ENCODE peak calls at places on chromosomes 12 and 14, in five cellular contexts. T, L, K, S and N are unnamed samples. For H3K4me1, the result is how much of the 10 kb centered on the place peaks cover.

GRCh38 chr14:101893759-101894158 is 70.6 kb upstream of the DYNC1H1 start:
- DNase-seq in K (no peak), S (no peak), L (no peak), T (no peak), N (no peak)

GRCh38 chr14:99058542-99058941 is 213.5 kb downstream of the BCL11B start:
- DNase-seq in S (no peak), T (no peak), L (no peak), K (no peak), N (no peak)

GRCh38 chr12:64088431-64089349 is 133.4 kb downstream of the KICS2 start:
- DNase-seq in K (no peak), L (no peak), T (peak), S (no peak), N (peak)

GRCh38 chr14:71526388-71526787 is 405.8 kb upstream of the RGS6 start:
- DNase-seq in S (no peak), L (no peak), K (no peak), T (no peak), N (no peak)

GRCh38 chr12:20549115-20549719 is 145.9 kb upstream of the SLCO1C1 start:
- DNase-seq in S (no peak), K (no peak), L (no peak), T (no peak), N (no peak)

GRCh38 chr12:126509587-126509986 is 1444.4 kb downstream of the AACS start:
- DNase-seq in L (no peak), T (no peak), K (no peak), S (no peak), N (no peak)

GRCh38 chr12:10304161-10304574 is 3.5 kb upstream of the KLRD1 start:
- DNase-seq in T (no peak), K (no peak), L (no peak), S (no peak), N (no peak)

GRCh38 chr12:27331299-27331926 is 1.2 kb upstream of the BMAL2 start:
- DNase-seq in T (peak), S (no peak), K (no peak), L (no peak), N (no peak)

GRCh38 chr14:51310453-51311074 is 70.5 kb downstream of the TMX1 start:
- DNase-seq in K (no peak), L (no peak), S (no peak), T (no peak), N (no peak)

GRCh38 chr12:111645433-111645832 is 40.3 kb downstream of the BRAP start:
- DNase-seq in L (no peak), T (no peak), K (no peak), S (no peak), N (peak)

GRCh38 chr14:76352639-76353281 is 23.2 kb upstream of the ESRRB start:
- DNase-seq in L (peak), T (peak), S (peak), K (peak), N (peak)

DNA sequence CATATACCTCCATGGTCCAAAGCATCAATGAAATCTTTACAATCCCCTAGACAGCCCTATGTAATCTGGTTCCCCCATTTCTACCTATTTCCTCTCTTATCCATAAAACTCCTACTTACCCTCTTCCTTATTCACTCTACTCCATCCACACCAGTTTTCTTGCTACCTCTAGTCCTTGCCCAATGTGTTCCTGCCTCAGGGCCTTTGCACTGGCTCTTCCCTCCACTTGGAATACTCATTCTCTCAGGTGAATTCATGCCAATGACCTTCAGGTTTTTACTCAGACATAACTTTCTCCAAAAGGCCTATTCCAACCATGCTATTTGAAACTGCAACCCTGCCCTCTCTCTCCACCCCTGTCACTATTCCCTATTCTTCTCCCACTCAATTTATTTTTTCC is 138.7 kb upstream of the KRR1 start:
- DNase-seq in S (no peak), L (no peak), T (no peak), K (no peak), N (no peak)
- H3K27ac ChIP-seq in S (no peak), L (no peak), T (peak), K (no peak), N (no peak)

GRCh38 chr12:52212701-52213540 is 20.1 kb upstream of the KRT7 start:
- DNase-seq in T (no peak), S (no peak), K (no peak), L (no peak), N (peak)
- H3K4me1 ChIP-seq in T (under half), S (under half), K (under half), L (under half), N (under half)

GRCh38 chr12:124827588-124828184 is 36.0 kb downstream of the SCARB1 start:
- DNase-seq in L (no peak), T (no peak), K (no peak), S (no peak), N (peak)

GRCh38 chr12:124830306-124830705 is 33.4 kb downstream of the SCARB1 start:
- DNase-seq in K (no peak), S (no peak), L (no peak), T (no peak), N (peak)

GRCh38 chr12:124828264-124829007 is 35.2 kb downstream of the SCARB1 start:
- DNase-seq in T (peak), K (no peak), S (no peak), L (no peak), N (no peak)

GRCh38 chr12:124829708-124830304 is 33.9 kb downstream of the SCARB1 start:
- DNase-seq in K (no peak), L (no peak), T (no peak), S (no peak), N (no peak)

DNA sequence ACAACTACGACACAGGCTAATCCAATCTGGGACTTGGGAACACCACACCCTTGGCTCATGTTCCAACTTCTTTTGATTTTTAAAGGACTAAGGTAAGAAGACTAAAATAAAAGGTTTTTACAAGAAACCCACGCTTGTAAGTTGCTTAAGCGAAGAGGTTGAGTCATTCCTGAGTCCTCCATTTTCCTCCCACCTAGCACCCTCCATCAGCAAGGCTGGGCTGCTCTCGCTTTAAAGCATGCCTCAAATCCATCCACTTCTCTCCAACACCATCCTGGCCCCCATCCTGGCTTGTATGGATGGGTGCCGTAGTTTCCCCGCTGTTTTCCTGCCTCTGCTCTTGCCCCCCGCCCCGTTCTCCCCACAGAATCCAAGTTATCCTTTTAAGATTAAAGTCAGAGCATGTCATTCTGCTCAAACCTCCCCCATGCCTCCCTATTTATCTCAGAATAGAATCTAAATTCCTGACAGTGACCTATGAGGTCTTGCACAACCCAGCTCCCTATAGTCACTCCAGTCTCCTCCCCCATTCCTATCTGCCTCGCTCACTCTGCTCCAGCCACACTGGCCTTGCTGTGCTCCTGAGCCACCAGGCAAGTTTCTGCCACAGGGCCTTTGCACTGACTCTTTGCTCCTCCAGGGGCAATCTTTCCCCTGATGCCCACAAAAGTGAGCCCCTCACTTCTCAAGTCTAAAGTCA is 34.5 kb downstream of the SCARB1 start:
- DNase-seq in L (no peak), K (no peak), T (peak), S (no peak), N (peak)
- H3K27ac ChIP-seq in L (no peak), K (no peak), T (peak), S (no peak), N (no peak)

GRCh38 chr12:8948711-8949524 is 527 bp downstream of the M6PR start:
- DNase-seq in L (no peak), T (peak), S (peak), K (no peak), N (peak)
- H3K4me1 ChIP-seq in L (under half), T (under half), S (under half), K (under half), N (under half)

GRCh38 chr12:108827941-108828340 is 29.4 kb downstream of the SSH1 start:
- DNase-seq in T (no peak), L (no peak), S (no peak), K (no peak), N (no peak)
- H3K27ac ChIP-seq in T (peak), L (peak), S (no peak), K (no peak), N (peak)

GRCh38 chr12:124543052-124543590 is 24.3 kb downstream of the NCOR2 start:
- DNase-seq in L (no peak), T (peak), S (peak), K (peak), N (no peak)

GRCh38 chr12:124545508-124546418 is 21.6 kb downstream of the NCOR2 start:
- DNase-seq in S (no peak), K (no peak), L (no peak), T (peak), N (peak)

GRCh38 chr12:124543591-124544310 is 23.7 kb downstream of the NCOR2 start:
- DNase-seq in T (no peak), L (no peak), K (no peak), S (peak), N (peak)

GRCh38 chr12:124544983-124545382 is 22.4 kb downstream of the NCOR2 start:
- DNase-seq in S (no peak), K (no peak), L (no peak), T (no peak), N (no peak)

DNA sequence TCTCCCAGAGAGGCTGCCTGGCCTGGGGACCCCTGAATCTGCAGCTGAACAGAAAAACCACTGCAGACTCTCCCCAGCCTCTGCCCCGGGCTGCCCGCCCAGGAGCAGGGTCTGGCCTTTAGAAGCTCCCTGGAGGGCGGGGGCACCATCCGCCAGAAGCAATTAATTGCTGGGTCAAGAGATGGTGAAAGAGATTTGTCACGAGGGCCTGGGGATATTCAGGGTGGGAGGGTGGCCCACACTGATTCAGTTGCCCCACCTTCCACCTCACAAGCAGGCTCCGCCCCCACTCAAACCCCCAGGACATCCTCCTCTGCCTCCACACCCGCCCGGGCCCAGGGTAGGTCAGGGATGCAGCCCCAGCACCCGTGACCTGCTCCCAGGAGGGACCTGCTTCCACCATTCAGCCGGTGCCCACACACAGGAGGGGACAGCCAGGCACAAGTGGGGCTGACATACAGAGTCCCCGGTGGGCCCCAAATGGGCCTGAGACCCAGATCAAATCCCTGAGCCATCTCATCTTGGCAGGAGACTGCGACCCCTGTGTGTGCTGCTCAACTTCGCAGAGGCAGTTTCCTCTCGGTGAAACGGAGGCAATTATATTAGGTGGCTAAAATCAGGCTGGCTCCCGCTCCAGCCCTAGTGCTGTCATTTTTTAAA is 23.0 kb downstream of the NCOR2 start:
- DNase-seq in S (no peak), T (no peak), K (no peak), L (no peak), N (no peak)
- H3K4me1 ChIP-seq in S (under half), T (half or more), K (under half), L (half or more), N (half or more)

DNA sequence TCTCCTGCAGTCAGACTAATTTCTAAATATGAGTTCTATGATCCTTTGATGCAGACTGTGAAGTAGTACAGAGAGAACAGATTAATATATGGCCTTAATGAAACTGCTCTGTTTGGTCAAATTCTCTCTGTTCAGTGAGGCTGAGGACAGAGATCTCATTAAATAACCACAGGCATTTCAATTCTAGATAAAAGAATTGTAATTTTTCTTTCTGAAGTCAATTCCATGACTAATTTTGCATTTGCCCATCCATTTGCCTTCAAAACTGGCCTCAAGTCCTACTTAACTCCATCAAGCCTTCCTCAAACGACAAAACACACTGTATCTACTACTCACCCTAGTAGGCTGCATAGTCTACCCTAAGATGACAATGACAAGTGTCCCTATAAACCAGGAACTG is 67.1 kb downstream of the DUSP16 start:
- DNase-seq in K (no peak), S (no peak), T (no peak), L (no peak), N (no peak)
- H3K27ac ChIP-seq in K (no peak), S (no peak), T (no peak), L (no peak), N (no peak)

DNA sequence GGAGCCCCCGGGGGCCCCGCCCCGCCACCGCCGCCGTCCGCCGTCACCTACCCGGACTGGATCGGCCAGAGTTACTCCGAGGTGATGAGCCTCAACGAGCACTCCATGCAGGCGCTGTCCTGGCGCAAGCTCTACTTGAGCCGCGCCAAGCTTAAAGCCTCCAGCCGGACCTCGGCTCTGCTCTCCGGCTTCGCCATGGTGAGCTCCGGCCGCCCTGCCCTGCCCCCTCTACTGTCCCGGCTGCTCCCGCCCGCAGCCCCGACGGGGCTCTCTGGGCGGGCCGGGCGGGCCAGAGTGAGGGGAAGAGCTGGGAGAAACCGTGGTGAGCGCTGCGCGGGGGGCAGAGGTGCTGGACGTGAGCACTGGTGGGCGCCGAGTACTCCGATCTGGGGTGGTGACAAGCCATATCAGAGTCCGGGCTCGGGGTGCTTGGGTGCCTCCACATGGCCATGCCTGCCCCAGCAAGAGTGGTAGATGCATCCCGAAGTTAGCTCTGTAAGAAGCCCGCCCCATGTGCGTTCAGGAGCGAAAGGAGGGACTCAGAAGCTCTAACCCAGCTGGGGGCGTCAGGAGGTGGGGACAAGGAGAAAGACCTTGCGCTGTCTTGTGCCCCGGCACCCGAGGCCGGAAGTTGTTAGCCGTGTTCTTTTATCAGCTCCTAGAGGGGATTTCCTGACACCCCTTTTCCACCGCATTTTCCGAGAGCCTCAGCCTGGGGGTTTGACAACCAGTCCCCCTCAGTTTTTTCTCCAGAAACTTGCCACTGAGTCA is 708 bp downstream of the ORAI1 start:
- DNase-seq in K (peak), T (peak), S (peak), L (peak), N (peak)
- H3K4me1 ChIP-seq in K (under half), T (under half), S (under half), L (half or more), N (half or more)

DNA sequence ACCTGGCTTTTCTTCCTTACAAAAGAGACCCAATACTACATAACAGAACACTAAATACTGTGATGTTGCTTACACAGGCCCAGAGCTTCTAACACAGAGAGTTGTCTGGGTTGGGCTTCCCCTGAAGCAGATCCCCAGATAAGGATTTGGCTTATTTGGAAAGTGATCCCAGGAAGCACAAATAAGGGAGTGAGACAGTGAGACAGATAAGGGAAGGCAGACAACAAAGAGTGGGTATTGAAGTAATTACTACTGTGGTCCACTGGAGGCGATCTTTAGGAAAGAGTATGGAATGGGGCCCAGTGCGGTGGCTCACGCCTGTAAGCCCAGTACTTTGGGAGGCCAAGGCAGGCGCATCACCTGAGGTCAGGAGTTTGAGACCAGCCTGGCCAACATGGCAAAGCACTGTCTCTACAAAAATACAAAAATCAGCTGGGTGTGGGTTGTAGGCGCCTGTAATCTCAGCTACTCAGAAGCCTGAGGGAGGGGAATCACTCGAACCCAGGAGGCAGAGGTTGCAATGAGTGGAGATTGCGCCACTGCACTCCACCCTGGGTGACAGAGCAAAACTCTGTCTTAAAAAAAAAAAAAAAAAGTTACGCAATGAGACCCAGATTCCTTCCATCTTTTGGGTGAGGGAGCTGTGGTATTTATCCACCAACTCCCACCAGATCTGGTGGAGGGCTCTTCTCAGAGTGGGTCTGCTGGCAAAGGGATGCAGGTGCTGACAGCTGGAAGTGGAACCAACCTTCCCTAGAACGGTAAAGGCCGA is 10.2 kb upstream of the C12orf43 start:
- DNase-seq in K (no peak), L (no peak), T (no peak), S (no peak), N (peak)
- H3K27ac ChIP-seq in K (no peak), L (no peak), T (no peak), S (no peak), N (peak)